ENCODE peak calls at places on chromosomes 16 and 17, in four cellular contexts. F is upper lobe of right lung, O is right atrium auricular region, G is SK-N-SH. N is an unnamed sample. For H3K4me1, the result is how much of the 10 kb centered on the place peaks cover.

GRCh38 chr16:56675685-56676210 is 6.1 kb downstream of the MT1H start:
- DNase-seq in G (no peak), O (no peak), F (no peak), N (peak)

GRCh38 chr17:34723875-34724274 is 144.5 kb downstream of the TMEM132E start:
- DNase-seq in O (no peak), G (no peak), F (no peak), N (no peak)

GRCh38 chr17:78502611-78503148 is 74.5 kb downstream of the DNAH17 start:
- DNase-seq in F (peak), G (no peak), O (no peak), N (no peak)

GRCh38 chr17:51860934-51861561 is 297.5 kb downstream of the CA10 start:
- DNase-seq in O (no peak), F (no peak), G (peak), N (no peak)

GRCh38 chr16:11609474-11610120 is 22.9 kb upstream of the LITAF start:
- DNase-seq in F (no peak), G (no peak), O (no peak), N (no peak)

GRCh38 chr16:12168054-12169018 is 191.8 kb downstream of the SNX29 start:
- DNase-seq in G (no peak), F (no peak), O (no peak), N (no peak)

GRCh38 chr16:49000594-49000993 is 281.0 kb downstream of the CBLN1 start:
- DNase-seq in G (no peak), O (no peak), F (no peak), N (no peak)

GRCh38 chr16:65547799-65548446 is 426.1 kb upstream of the CDH11 start:
- DNase-seq in O (no peak), F (no peak), G (peak), N (no peak)

GRCh38 chr17:72311004-72311403 is 190.2 kb downstream of the SOX9 start:
- DNase-seq in G (no peak), O (no peak), F (no peak), N (no peak)

GRCh38 chr17:28846231-28846630 is 3.6 kb upstream of the FAM222B start:
- DNase-seq in F (no peak), O (no peak), G (no peak), N (no peak)

GRCh38 chr17:77675816-77676799 is 282.4 kb upstream of the TNRC6C start:
- DNase-seq in F (no peak), O (no peak), G (no peak), N (no peak)

GRCh38 chr16:71789136-71789535 is 19.5 kb downstream of the AP1G1 start:
- DNase-seq in O (no peak), F (no peak), G (no peak), N (no peak)

GRCh38 chr17:78745407-78746088 is 36.5 kb downstream of the CYTH1 start:
- DNase-seq in O (no peak), F (no peak), G (no peak), N (peak)

GRCh38 chr16:85878875-85879274 is 20.1 kb upstream of the IRF8 start:
- DNase-seq in O (no peak), G (no peak), F (no peak), N (no peak)

GRCh38 chr16:55853114-55853513 is 20.2 kb upstream of the CES1 start:
- DNase-seq in F (no peak), O (no peak), G (no peak), N (no peak)

GRCh38 chr16:75660321-75660720 is 12.7 kb downstream of the TERF2IP start:
- DNase-seq in F (no peak), G (no peak), O (no peak), N (no peak)

GRCh38 chr16:66045626-66046025 is 320.9 kb upstream of the CDH5 start:
- DNase-seq in G (no peak), O (no peak), F (no peak), N (no peak)

GRCh38 chr17:70365098-70365583 is 195.8 kb downstream of the KCNJ2 start:
- DNase-seq in G (no peak), F (no peak), O (no peak), N (no peak)

GRCh38 chr17:57622886-57623433 is 122.1 kb downstream of the CCDC182 start:
- DNase-seq in O (peak), G (peak), F (peak), N (no peak)

GRCh38 chr17:14845562-14846335 is 419.4 kb downstream of the PMP22 start:
- DNase-seq in F (no peak), O (no peak), G (no peak), N (no peak)

GRCh38 chr17:14212401-14212800 is 24.3 kb downstream of the CDRT15 start:
- DNase-seq in F (no peak), O (no peak), G (no peak), N (no peak)

GRCh38 chr17:43169561-43170139 is 1.4 kb upstream of the NBR1 start:
- DNase-seq in G (peak), F (no peak), O (peak), N (peak)

GRCh38 chr17:50659220-50659619 is 24.5 kb downstream of the ABCC3 start:
- DNase-seq in F (no peak), O (no peak), G (no peak), N (no peak)

GRCh38 chr16:270381-271255 is 5.1 kb downstream of the RGS11 start:
- DNase-seq in O (no peak), F (peak), G (no peak), N (no peak)

GRCh38 chr17:49935526-49936210 is 33.3 kb upstream of the DLX4 start:
- DNase-seq in G (no peak), O (no peak), F (no peak), N (no peak)

GRCh38 chr17:56284501-56284900 is 131.2 kb downstream of the ANKFN1 start:
- DNase-seq in G (no peak), F (no peak), O (no peak), N (no peak)

GRCh38 chr17:50259484-50260324 is 14.6 kb upstream of the TMEM92 start:
- DNase-seq in G (peak), O (peak), F (peak), N (no peak)

GRCh38 chr17:66533572-66533971 is 231.2 kb downstream of the PRKCA start:
- DNase-seq in G (peak), O (no peak), F (no peak), N (no peak)

GRCh38 chr17:14803781-14804180 is 461.3 kb downstream of the PMP22 start:
- DNase-seq in G (no peak), F (no peak), O (no peak), N (no peak)

GRCh38 chr17:82458885-82459424 is 414 bp downstream of the NARF start:
- DNase-seq in G (peak), F (no peak), O (no peak), N (no peak)

GRCh38 chr17:82461827-82462524 is 3.4 kb downstream of the NARF start:
- DNase-seq in F (no peak), G (no peak), O (no peak), N (no peak)

GRCh38 chr17:82458130-82458884 is at the start of gene NARF:
- DNase-seq in O (peak), G (peak), F (peak), N (peak)

GRCh38 chr17:82457790-82458129 is 781 bp upstream of the NARF start:
- DNase-seq in O (no peak), G (no peak), F (no peak), N (no peak)

GRCh38 chr17:82457071-82457789 is 1.3 kb upstream of the NARF start:
- DNase-seq in G (no peak), O (no peak), F (no peak), N (no peak)
- H3K4me3 ChIP-seq in G (peak), O (peak), F (peak), N (peak)

GRCh38 chr17:76528156-76528527 is 9.4 kb downstream of the CYGB start:
- DNase-seq in O (no peak), F (no peak), G (peak), N (no peak)
- TF ChIP-seq CTCF in O (no peak), F (no peak), G (no peak), N (no peak)

DNA sequence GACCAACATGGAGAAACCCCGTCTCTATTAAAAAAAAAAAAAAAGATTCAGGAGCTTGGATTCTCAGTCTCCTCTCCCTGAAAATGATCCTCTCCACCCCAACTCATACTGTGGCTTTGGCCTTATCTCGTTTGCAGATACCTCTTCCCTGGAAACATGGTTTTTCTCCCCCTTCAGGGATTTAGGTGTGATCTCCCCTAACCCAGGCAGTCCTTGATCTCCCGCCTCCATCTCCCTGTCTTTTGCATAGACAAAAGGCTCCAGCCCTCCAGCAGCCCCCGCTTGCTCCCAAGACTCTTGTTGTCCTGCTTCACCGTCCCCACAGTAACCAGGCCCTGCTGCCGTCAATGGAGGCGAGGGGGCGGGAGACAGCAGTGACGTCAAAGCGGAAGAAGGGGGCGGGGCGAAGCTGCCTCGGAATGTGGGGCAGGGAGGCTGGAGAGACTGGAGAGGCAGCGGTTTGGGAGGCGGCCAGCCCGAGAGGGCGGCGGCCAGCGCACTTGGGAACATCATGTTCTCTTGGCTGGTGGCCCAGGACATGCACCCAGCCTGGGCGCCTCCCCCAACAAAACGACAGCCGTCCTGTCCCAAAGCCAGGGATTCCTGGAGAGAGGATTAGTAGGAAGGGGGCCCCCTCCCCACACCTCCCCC is 1.9 kb upstream of the PER1 start:
- DNase-seq in G (peak), F (peak), O (peak), N (peak)
- H3K4me1 ChIP-seq in G (under half), F (under half), O (under half), N (half or more)

GRCh38 chr17:37742762-37743611 is 1.9 kb downstream of the HNF1B start:
- DNase-seq in F (no peak), G (peak), O (no peak), N (no peak)
- H3K4me3 ChIP-seq in F (peak), G (no peak), O (peak), N (peak)

DNA sequence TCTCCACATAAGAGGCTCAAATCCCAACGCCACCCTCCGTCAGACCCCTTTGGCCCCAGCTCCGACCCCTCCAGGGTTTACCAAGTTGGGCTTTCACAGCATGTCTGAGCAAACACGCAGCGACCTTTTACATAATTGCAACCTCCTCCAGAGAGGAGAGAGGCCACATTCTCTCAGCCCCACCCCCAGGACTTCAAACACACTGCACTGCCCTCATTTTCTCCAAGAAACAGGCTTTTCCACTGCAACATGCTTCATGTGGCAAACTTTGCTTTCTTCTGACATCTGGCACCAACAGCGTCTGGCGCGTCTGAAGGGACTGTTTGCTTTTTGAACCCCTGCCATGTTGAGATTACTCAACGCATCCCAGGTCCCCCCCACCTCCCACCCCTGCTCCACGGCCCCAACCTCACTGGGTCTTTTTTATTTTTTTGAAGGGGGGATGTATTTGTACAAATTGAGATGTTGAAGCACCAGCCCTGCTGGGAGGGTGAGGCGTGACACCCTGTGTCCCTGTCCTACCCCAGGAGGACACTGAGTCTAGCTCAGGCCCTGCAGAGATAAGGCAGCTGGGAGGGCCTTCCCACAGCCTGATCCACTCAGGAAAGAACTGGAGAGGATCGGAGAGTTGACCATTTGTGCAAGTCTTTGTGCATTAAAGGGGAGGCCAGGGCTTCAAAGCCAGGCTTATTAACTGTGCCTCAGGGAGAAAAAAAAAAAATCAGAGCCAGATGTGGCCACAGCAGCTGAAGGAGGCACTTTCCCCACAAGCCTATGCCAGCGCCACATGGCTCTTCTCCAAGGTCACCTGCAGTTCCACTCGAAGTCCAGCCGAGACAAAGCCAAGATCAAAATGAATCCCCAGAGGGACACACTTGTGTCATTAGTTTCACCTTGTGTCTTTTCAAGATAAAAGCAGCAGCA is 29.7 kb downstream of the AXIN2 start:
- DNase-seq in O (peak), G (peak), F (peak), N (no peak)
- TF ChIP-seq CTCF in O (peak), G (peak), F (no peak), N (no peak)

GRCh38 chr17:2405247-2405926 is 4.5 kb upstream of the MNT start:
- DNase-seq in F (no peak), G (no peak), O (no peak), N (no peak)
- H3K4me1 ChIP-seq in F (under half), G (under half), O (half or more), N (under half)

GRCh38 chr17:46720408-46720807 is 98.1 kb downstream of the WNT3 start:
- DNase-seq in F (no peak), G (no peak), O (no peak), N (no peak)
- H3K4me3 ChIP-seq in F (no peak), G (no peak), O (no peak), N (no peak)

GRCh38 chr17:36837616-36838272 is 99.5 kb upstream of the LHX1 start:
- DNase-seq in O (no peak), G (no peak), F (no peak), N (no peak)
- TF ChIP-seq CTCF in O (no peak), G (no peak), F (no peak), N (no peak)

GRCh38 chr17:80948961-80949450 is 42.6 kb upstream of the CHMP6 start:
- DNase-seq in O (no peak), F (peak), G (peak), N (no peak)

GRCh38 chr17:80948091-80948960 is 43.3 kb upstream of the CHMP6 start:
- DNase-seq in F (peak), O (no peak), G (peak), N (no peak)

GRCh38 chr17:80945736-80946135 is 45.9 kb upstream of the CHMP6 start:
- DNase-seq in G (peak), O (no peak), F (peak), N (no peak)

GRCh38 chr17:80946449-80946848 is 45.2 kb upstream of the CHMP6 start:
- DNase-seq in G (no peak), O (no peak), F (peak), N (no peak)

GRCh38 chr17:80947200-80947940 is 44.3 kb upstream of the CHMP6 start:
- DNase-seq in F (peak), G (no peak), O (no peak), N (no peak)
- H3K4me1 ChIP-seq in F (under half), G (under half), O (under half), N (under half)

N was measured in CD8-positive, alpha-beta T cell.